ENCODE peak calls at places on chromosomes 7 and 10, in ten cellular contexts. One of them, this sample, is unnamed.

GRCh38 chr10:120392671-120393079 is 64.4 kb upstream of the PLPP4 start:
- DNase-seq in nephron progenitor cell: no peak
- DNase-seq in epithelial cell of proximal tubule: peak
- DNase-seq in pancreas: no peak
- DNase-seq in GM10248: no peak
- DNase-seq in body of pancreas: no peak
- DNase-seq in neural crest cell: no peak
- DNase-seq in B cell: no peak
- DNase-seq in heart left ventricle: no peak
- DNase-seq in brain microvascular endothelial cell: no peak
- DNase-seq in this sample: no peak

GRCh38 chr7:48512892-48513291 is 341.6 kb downstream of the ABCA13 start:
- DNase-seq in pancreas: no peak
- DNase-seq in brain microvascular endothelial cell: no peak
- DNase-seq in heart left ventricle: no peak
- DNase-seq in neural crest cell: no peak
- DNase-seq in body of pancreas: no peak
- DNase-seq in B cell: no peak
- DNase-seq in epithelial cell of proximal tubule: no peak
- DNase-seq in nephron progenitor cell: peak
- DNase-seq in GM10248: no peak
- DNase-seq in this sample: no peak

GRCh38 chr10:112789248-112789647 is 160.8 kb upstream of the TCF7L2 start:
- DNase-seq in brain microvascular endothelial cell: no peak
- DNase-seq in pancreas: no peak
- DNase-seq in nephron progenitor cell: no peak
- DNase-seq in epithelial cell of proximal tubule: no peak
- DNase-seq in body of pancreas: no peak
- DNase-seq in B cell: no peak
- DNase-seq in GM10248: no peak
- DNase-seq in neural crest cell: no peak
- DNase-seq in heart left ventricle: no peak
- DNase-seq in this sample: no peak

GRCh38 chr7:139733751-139734150 is 44.0 kb downstream of the HIPK2 start:
- DNase-seq in body of pancreas: no peak
- DNase-seq in epithelial cell of proximal tubule: no peak
- DNase-seq in neural crest cell: no peak
- DNase-seq in heart left ventricle: no peak
- DNase-seq in pancreas: no peak
- DNase-seq in B cell: no peak
- DNase-seq in nephron progenitor cell: no peak
- DNase-seq in GM10248: no peak
- DNase-seq in brain microvascular endothelial cell: no peak
- DNase-seq in this sample: no peak

GRCh38 chr7:64625114-64626082 is 40.5 kb upstream of the ZNF107 start:
- DNase-seq in epithelial cell of proximal tubule: no peak
- DNase-seq in GM10248: no peak
- DNase-seq in pancreas: no peak
- DNase-seq in nephron progenitor cell: no peak
- DNase-seq in brain microvascular endothelial cell: no peak
- DNase-seq in B cell: peak
- DNase-seq in heart left ventricle: no peak
- DNase-seq in neural crest cell: no peak
- DNase-seq in body of pancreas: no peak
- DNase-seq in this sample: no peak

GRCh38 chr7:108450160-108450559 is 6.1 kb downstream of the NRCAM start:
- DNase-seq in body of pancreas: no peak
- DNase-seq in epithelial cell of proximal tubule: no peak
- DNase-seq in nephron progenitor cell: no peak
- DNase-seq in B cell: no peak
- DNase-seq in pancreas: no peak
- DNase-seq in brain microvascular endothelial cell: no peak
- DNase-seq in GM10248: no peak
- DNase-seq in heart left ventricle: no peak
- DNase-seq in neural crest cell: no peak
- DNase-seq in this sample: no peak

GRCh38 chr7:48962821-48963505 is 38.6 kb downstream of the CDC14C start:
- DNase-seq in body of pancreas: no peak
- DNase-seq in neural crest cell: no peak
- DNase-seq in pancreas: no peak
- DNase-seq in B cell: no peak
- DNase-seq in epithelial cell of proximal tubule: no peak
- DNase-seq in brain microvascular endothelial cell: no peak
- DNase-seq in GM10248: no peak
- DNase-seq in heart left ventricle: no peak
- DNase-seq in nephron progenitor cell: peak
- DNase-seq in this sample: no peak

GRCh38 chr10:49609283-49610014 is 661 bp upstream of the SLC18A3 start:
- DNase-seq in neural crest cell: peak
- DNase-seq in nephron progenitor cell: peak
- DNase-seq in B cell: no peak
- DNase-seq in GM10248: no peak
- DNase-seq in pancreas: peak
- DNase-seq in brain microvascular endothelial cell: no peak
- DNase-seq in body of pancreas: no peak
- DNase-seq in heart left ventricle: no peak
- DNase-seq in epithelial cell of proximal tubule: no peak
- DNase-seq in this sample: no peak

GRCh38 chr7:64463636-64464375 is 99.1 kb downstream of the ZNF680 start:
- DNase-seq in brain microvascular endothelial cell: peak
- DNase-seq in neural crest cell: no peak
- DNase-seq in pancreas: peak
- DNase-seq in epithelial cell of proximal tubule: peak
- DNase-seq in heart left ventricle: peak
- DNase-seq in B cell: peak
- DNase-seq in body of pancreas: peak
- DNase-seq in nephron progenitor cell: no peak
- DNase-seq in GM10248: no peak
- DNase-seq in this sample: no peak

GRCh38 chr7:94395141-94396041 is 696 bp downstream of the COL1A2 start:
- DNase-seq in heart left ventricle: no peak
- DNase-seq in body of pancreas: peak
- DNase-seq in B cell: peak
- DNase-seq in pancreas: no peak
- DNase-seq in GM10248: peak
- DNase-seq in neural crest cell: peak
- DNase-seq in nephron progenitor cell: peak
- DNase-seq in epithelial cell of proximal tubule: peak
- DNase-seq in brain microvascular endothelial cell: peak
- DNase-seq in this sample: no peak

GRCh38 chr10:63465293-63466167 is at the start of gene JMJD1C:
- DNase-seq in body of pancreas: peak
- DNase-seq in neural crest cell: peak
- DNase-seq in nephron progenitor cell: peak
- DNase-seq in brain microvascular endothelial cell: peak
- DNase-seq in B cell: peak
- DNase-seq in GM10248: peak
- DNase-seq in pancreas: peak
- DNase-seq in epithelial cell of proximal tubule: no peak
- DNase-seq in heart left ventricle: peak
- DNase-seq in this sample: peak

GRCh38 chr10:123530166-123530870 is 135.8 kb upstream of the GPR26 start:
- DNase-seq in heart left ventricle: no peak
- DNase-seq in neural crest cell: no peak
- DNase-seq in brain microvascular endothelial cell: no peak
- DNase-seq in epithelial cell of proximal tubule: no peak
- DNase-seq in body of pancreas: no peak
- DNase-seq in B cell: no peak
- DNase-seq in GM10248: no peak
- DNase-seq in nephron progenitor cell: no peak
- DNase-seq in pancreas: no peak
- DNase-seq in this sample: no peak

GRCh38 chr7:5681423-5681822 is 100.0 kb downstream of the RNF216 start:
- DNase-seq in brain microvascular endothelial cell: no peak
- DNase-seq in heart left ventricle: no peak
- DNase-seq in body of pancreas: no peak
- DNase-seq in neural crest cell: no peak
- DNase-seq in B cell: no peak
- DNase-seq in GM10248: no peak
- DNase-seq in nephron progenitor cell: no peak
- DNase-seq in pancreas: no peak
- DNase-seq in epithelial cell of proximal tubule: no peak
- DNase-seq in this sample: no peak

GRCh38 chr10:95655571-95656290 is 780 bp downstream of the ALDH18A1 start:
- DNase-seq in B cell: no peak
- DNase-seq in GM10248: peak
- DNase-seq in heart left ventricle: no peak
- DNase-seq in epithelial cell of proximal tubule: no peak
- DNase-seq in brain microvascular endothelial cell: peak
- DNase-seq in nephron progenitor cell: no peak
- DNase-seq in pancreas: no peak
- DNase-seq in neural crest cell: peak
- DNase-seq in body of pancreas: no peak
- DNase-seq in this sample: no peak

GRCh38 chr10:67815571-67816059 is 22.4 kb downstream of the DNAJC12 start:
- DNase-seq in B cell: no peak
- DNase-seq in body of pancreas: no peak
- DNase-seq in pancreas: no peak
- DNase-seq in GM10248: no peak
- DNase-seq in epithelial cell of proximal tubule: no peak
- DNase-seq in neural crest cell: no peak
- DNase-seq in nephron progenitor cell: no peak
- DNase-seq in brain microvascular endothelial cell: peak
- DNase-seq in heart left ventricle: no peak
- DNase-seq in this sample: no peak

GRCh38 chr7:119065966-119066365 is 841.5 kb downstream of the ANKRD7 start:
- DNase-seq in heart left ventricle: no peak
- DNase-seq in epithelial cell of proximal tubule: no peak
- DNase-seq in body of pancreas: no peak
- DNase-seq in B cell: no peak
- DNase-seq in nephron progenitor cell: no peak
- DNase-seq in GM10248: no peak
- DNase-seq in pancreas: no peak
- DNase-seq in brain microvascular endothelial cell: no peak
- DNase-seq in neural crest cell: no peak
- DNase-seq in this sample: no peak
- TF ChIP-seq CTCF in heart left ventricle: no peak
- TF ChIP-seq CTCF in epithelial cell of proximal tubule: no peak
- TF ChIP-seq CTCF in body of pancreas: no peak
- TF ChIP-seq CTCF in B cell: no peak
- TF ChIP-seq CTCF in nephron progenitor cell: no peak
- TF ChIP-seq CTCF in GM10248: no peak
- TF ChIP-seq CTCF in pancreas: no peak
- TF ChIP-seq CTCF in brain microvascular endothelial cell: no peak
- TF ChIP-seq CTCF in neural crest cell: no peak
- TF ChIP-seq CTCF in this sample: no peak

GRCh38 chr7:114225784-114226183 is 188.8 kb upstream of the FOXP2 start:
- DNase-seq in pancreas: no peak
- DNase-seq in body of pancreas: no peak
- DNase-seq in B cell: no peak
- DNase-seq in brain microvascular endothelial cell: no peak
- DNase-seq in nephron progenitor cell: no peak
- DNase-seq in GM10248: no peak
- DNase-seq in heart left ventricle: no peak
- DNase-seq in neural crest cell: no peak
- DNase-seq in epithelial cell of proximal tubule: no peak
- DNase-seq in this sample: no peak
- TF ChIP-seq CTCF in pancreas: no peak
- TF ChIP-seq CTCF in body of pancreas: no peak
- TF ChIP-seq CTCF in B cell: no peak
- TF ChIP-seq CTCF in brain microvascular endothelial cell: no peak
- TF ChIP-seq CTCF in nephron progenitor cell: no peak
- TF ChIP-seq CTCF in GM10248: no peak
- TF ChIP-seq CTCF in heart left ventricle: no peak
- TF ChIP-seq CTCF in neural crest cell: no peak
- TF ChIP-seq CTCF in epithelial cell of proximal tubule: no peak
- TF ChIP-seq CTCF in this sample: no peak

GRCh38 chr10:103350522-103351260 is at the start of gene PCGF6:
- DNase-seq in nephron progenitor cell: peak
- DNase-seq in neural crest cell: peak
- DNase-seq in heart left ventricle: peak
- DNase-seq in body of pancreas: peak
- DNase-seq in pancreas: peak
- DNase-seq in brain microvascular endothelial cell: peak
- DNase-seq in GM10248: peak
- DNase-seq in B cell: peak
- DNase-seq in epithelial cell of proximal tubule: no peak
- DNase-seq in this sample: peak

GRCh38 chr10:103355906-103356599 is 5.1 kb upstream of the PCGF6 start:
- DNase-seq in heart left ventricle: no peak
- DNase-seq in epithelial cell of proximal tubule: no peak
- DNase-seq in B cell: no peak
- DNase-seq in nephron progenitor cell: no peak
- DNase-seq in body of pancreas: no peak
- DNase-seq in GM10248: no peak
- DNase-seq in brain microvascular endothelial cell: no peak
- DNase-seq in pancreas: no peak
- DNase-seq in neural crest cell: no peak
- DNase-seq in this sample: no peak

GRCh38 chr10:103350175-103350521 is 792 bp downstream of the PCGF6 start:
- DNase-seq in B cell: no peak
- DNase-seq in body of pancreas: no peak
- DNase-seq in nephron progenitor cell: no peak
- DNase-seq in heart left ventricle: no peak
- DNase-seq in neural crest cell: no peak
- DNase-seq in pancreas: no peak
- DNase-seq in brain microvascular endothelial cell: peak
- DNase-seq in epithelial cell of proximal tubule: no peak
- DNase-seq in GM10248: no peak
- DNase-seq in this sample: no peak

DNA sequence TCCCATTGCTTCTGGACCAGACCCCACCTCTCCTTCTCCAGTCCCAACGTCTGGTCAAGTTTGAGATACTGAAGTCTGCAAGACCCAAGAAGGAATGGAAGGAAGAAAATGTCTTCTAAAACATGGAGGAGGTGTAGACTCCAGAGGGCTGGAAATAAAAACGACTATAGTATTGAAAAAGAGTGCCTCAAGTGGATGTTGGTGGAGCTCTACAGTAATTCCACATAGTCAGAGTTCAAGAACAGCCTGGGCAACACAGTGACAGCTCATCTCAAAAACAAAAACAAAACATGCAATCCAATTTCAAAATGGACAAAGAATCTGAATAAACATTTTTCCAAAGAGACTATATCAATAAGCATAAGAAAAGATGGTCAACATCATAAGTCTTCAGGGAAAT is 2.3 kb upstream of the PCGF6 start:
- DNase-seq in epithelial cell of proximal tubule: no peak
- DNase-seq in GM10248: no peak
- DNase-seq in heart left ventricle: no peak
- DNase-seq in neural crest cell: no peak
- DNase-seq in body of pancreas: no peak
- DNase-seq in pancreas: no peak
- DNase-seq in brain microvascular endothelial cell: no peak
- DNase-seq in nephron progenitor cell: no peak
- DNase-seq in B cell: no peak
- DNase-seq in this sample: no peak
- TF ChIP-seq CTCF in epithelial cell of proximal tubule: no peak
- TF ChIP-seq CTCF in GM10248: no peak
- TF ChIP-seq CTCF in heart left ventricle: no peak
- TF ChIP-seq CTCF in neural crest cell: no peak
- TF ChIP-seq CTCF in body of pancreas: no peak
- TF ChIP-seq CTCF in pancreas: no peak
- TF ChIP-seq CTCF in brain microvascular endothelial cell: no peak
- TF ChIP-seq CTCF in nephron progenitor cell: no peak
- TF ChIP-seq CTCF in B cell: no peak
- TF ChIP-seq CTCF in this sample: no peak

DNA sequence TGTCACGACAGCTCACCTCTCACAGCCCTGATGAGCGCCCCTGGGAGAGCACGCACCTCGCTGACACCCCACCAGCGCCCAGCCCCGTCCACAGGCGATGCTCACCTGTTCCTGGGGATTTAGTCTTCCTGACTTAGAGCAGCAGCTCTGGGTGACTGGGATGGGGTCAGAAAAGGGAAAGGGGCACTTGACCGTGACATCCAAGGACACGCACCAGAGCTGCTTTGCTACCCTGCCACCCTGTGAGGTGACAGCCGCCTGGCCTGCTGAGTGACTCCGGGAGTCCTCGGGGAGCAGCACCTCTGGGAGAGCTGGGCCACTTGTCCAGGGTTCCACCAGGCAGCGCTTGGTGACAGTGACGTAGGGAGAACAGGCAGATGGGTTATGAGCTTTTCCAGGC is 148.2 kb downstream of the PRKAG2 start:
- DNase-seq in heart left ventricle: peak
- DNase-seq in nephron progenitor cell: no peak
- DNase-seq in neural crest cell: no peak
- DNase-seq in brain microvascular endothelial cell: no peak
- DNase-seq in body of pancreas: no peak
- DNase-seq in pancreas: no peak
- DNase-seq in GM10248: no peak
- DNase-seq in B cell: no peak
- DNase-seq in epithelial cell of proximal tubule: no peak
- DNase-seq in this sample: no peak
- TF ChIP-seq CTCF in heart left ventricle: no peak
- TF ChIP-seq CTCF in nephron progenitor cell: no peak
- TF ChIP-seq CTCF in neural crest cell: no peak
- TF ChIP-seq CTCF in brain microvascular endothelial cell: no peak
- TF ChIP-seq CTCF in body of pancreas: no peak
- TF ChIP-seq CTCF in pancreas: no peak
- TF ChIP-seq CTCF in GM10248: no peak
- TF ChIP-seq CTCF in B cell: no peak
- TF ChIP-seq CTCF in epithelial cell of proximal tubule: no peak
- TF ChIP-seq CTCF in this sample: no peak

This sample was measured in natural killer cell.